ENCODE peak calls at places on chromosomes 11 and 22, in six cellular contexts. W is choroid plexus epithelial cell, D is cardiac fibroblast, I is GM10248, Y is retinal pigment epithelial cell, M is nephron progenitor cell. Z is an unnamed sample.

GRCh38 chr11:83521647-83522596 is 235.8 kb upstream of the CCDC90B start:
- DNase-seq in W (peak; percentile 36), M (no peak), Y (no peak), I (no peak), D (peak; percentile 4), Z (no peak)

GRCh38 chr11:70490208-70490607 is 91.9 kb downstream of the CTTN start:
- DNase-seq in M (no peak), Y (no peak), W (no peak), I (peak; percentile 66), D (no peak), Z (no peak)

GRCh38 chr11:65116370-65117205 is 913 bp downstream of the ZNHIT2 start:
- DNase-seq in Y (no peak), M (no peak), I (no peak), D (peak; percentile 54), W (peak; percentile 65), Z (no peak)

GRCh38 chr22:29581799-29582198 is 886 bp upstream of the NIPSNAP1 start:
- DNase-seq in M (no peak), Y (no peak), I (no peak), W (no peak), D (no peak), Z (no peak)

GRCh38 chr22:39574779-39575551 is 4.4 kb downstream of the CACNA1I start:
- DNase-seq in I (no peak), Y (peak; percentile 62), M (no peak), W (peak; percentile 84), D (peak; percentile 50), Z (no peak)

GRCh38 chr11:17477084-17477333 is 364 bp upstream of the ABCC8 start:
- DNase-seq in M (no peak), I (no peak), W (no peak), D (no peak), Y (no peak), Z (no peak)

GRCh38 chr22:36544107-36544620 is 15.2 kb upstream of the EIF3D start:
- DNase-seq in M (no peak), I (no peak), W (peak; percentile 40), Y (no peak), D (peak; percentile 30), Z (no peak)

GRCh38 chr11:41245704-41246398 is 213.6 kb downstream of the LRRC4C start:
- DNase-seq in I (no peak), W (no peak), Y (no peak), D (no peak), M (no peak), Z (no peak)

GRCh38 chr11:46718155-46719019 is 626 bp upstream of the F2 start:
- DNase-seq in Y (no peak), M (no peak), W (peak; percentile 25), I (no peak), D (peak; percentile 41), Z (no peak)
- TF ChIP-seq CTCF in Y (no peak), M (no peak), W (no peak), I (no peak), D (no peak), Z (no peak)

GRCh38 chr22:43829904-43830851 is 18.1 kb upstream of the EFCAB6 start:
- DNase-seq in I (no peak), Y (no peak), M (no peak), W (peak; percentile 34), D (peak; percentile 73), Z (no peak)

GRCh38 chr22:43827926-43828710 is 16.0 kb upstream of the EFCAB6 start:
- DNase-seq in Y (no peak), I (no peak), W (no peak), M (no peak), D (no peak), Z (no peak)

GRCh38 chr22:43827336-43827735 is 15.2 kb upstream of the EFCAB6 start:
- DNase-seq in M (no peak), D (no peak), I (no peak), Y (no peak), W (no peak), Z (no peak)

GRCh38 chr22:43829448-43829821 is 17.3 kb upstream of the EFCAB6 start:
- DNase-seq in W (no peak), D (no peak), M (no peak), I (no peak), Y (no peak), Z (no peak)

DNA sequence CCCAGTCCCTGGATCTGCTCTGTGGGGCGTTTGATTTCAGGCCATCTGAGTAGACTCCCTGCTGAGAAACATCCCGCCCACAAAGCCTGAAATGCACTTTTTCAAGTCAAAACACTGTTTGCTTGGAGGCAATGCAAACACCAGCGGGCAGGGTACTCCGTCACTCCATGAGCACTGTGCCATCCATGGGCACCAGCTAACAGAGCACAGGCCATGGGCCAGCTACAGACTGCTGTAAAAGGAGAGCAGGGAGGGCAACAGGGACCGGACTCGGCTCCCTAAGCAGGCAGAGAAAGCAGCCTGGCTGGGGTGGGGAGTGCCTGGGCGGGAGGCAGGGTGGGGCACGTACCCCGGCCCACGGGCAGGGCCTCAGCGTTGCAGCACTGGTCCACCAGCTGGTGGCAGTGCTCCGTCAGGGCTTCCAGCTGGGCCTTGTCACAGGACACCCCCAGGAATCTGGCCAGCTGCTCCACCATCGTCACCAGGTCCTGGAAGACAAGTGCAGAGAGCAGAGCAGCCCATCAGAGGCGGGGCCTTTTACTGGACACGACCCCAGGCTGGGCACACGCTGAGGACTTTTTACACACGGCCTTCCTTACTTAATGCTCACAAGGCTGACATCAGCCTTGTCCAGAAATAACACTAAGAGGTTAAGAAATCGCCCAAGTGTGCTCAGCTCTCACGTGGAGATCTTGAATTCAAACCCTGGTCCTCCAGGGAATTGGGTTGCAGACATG is 16.8 kb upstream of the EFCAB6 start:
- DNase-seq in W (peak; percentile 71), Y (no peak), D (peak; percentile 76), M (no peak), I (no peak), Z (no peak)
- TF ChIP-seq CTCF in W (peak; percentile 9), Y (no peak), D (no peak), M (no peak), I (no peak), Z (no peak)

DNA sequence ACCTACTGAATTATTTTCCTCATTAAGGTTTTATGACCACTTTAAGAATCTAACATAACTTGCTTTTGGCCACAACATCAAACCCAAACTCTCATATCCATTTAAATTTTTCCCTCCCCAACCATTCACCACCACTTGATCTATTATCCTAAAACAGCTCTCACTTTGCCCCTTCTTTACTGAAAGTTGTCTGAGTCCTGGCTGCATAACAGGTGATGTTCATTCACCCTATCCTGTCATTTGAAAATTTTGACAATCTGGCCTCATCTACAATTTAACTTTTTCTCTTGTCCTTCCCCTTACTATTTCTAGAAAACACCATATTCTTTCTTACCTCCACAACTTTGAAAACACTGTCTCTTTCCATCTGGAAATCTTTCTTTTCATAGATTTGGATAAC is 89.3 kb downstream of the BDNF start:
- DNase-seq in W (no peak), M (no peak), I (no peak), Y (no peak), D (no peak), Z (no peak)
- TF ChIP-seq CTCF in W (no peak), M (no peak), I (no peak), Y (no peak), D (no peak), Z (no peak)

GRCh38 chr22:26383968-26384576 is 45.0 kb upstream of the ASPHD2 start:
- DNase-seq in D (no peak), M (no peak), Y (no peak), I (no peak), W (no peak), Z (no peak)
- TF ChIP-seq CTCF in D (no peak), M (no peak), Y (no peak), I (no peak), W (no peak), Z (no peak)

DNA sequence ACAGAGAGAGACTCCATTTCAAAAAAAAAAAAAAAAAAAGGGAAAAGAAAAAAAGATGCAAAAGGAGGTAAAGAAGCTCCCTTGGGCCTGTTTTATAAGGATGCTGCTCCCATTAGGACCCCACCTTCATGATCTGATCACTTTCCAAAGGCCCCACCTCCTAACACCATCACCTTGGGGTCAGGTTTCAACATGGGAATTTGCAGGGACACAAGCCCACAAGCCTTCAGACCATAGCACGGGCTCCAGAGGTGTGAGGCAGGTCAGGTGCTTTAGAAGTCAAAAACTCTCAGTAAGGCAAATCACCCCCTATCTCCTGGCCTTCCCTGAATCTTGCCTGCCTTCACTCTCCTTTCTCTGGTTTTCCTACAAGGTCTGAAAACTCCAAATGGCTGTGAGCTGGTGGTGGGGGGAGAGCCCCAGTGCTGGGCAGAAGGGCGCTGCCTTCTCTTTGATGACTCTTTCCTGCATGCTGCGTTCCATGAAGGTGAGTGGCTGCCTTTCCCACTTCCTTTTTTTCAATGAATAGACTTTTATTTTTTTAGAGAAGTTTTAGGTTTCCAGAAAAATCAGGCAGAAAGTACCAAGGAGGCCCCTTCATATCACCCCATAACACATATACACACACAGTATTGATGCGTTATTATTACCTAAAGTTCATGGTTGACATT is 13.2 kb downstream of the ASPHD2 start:
- DNase-seq in D (no peak), I (no peak), W (no peak), M (no peak), Y (no peak), Z (no peak)
- TF ChIP-seq CTCF in D (no peak), I (no peak), W (no peak), M (no peak), Y (no peak), Z (no peak)

DNA sequence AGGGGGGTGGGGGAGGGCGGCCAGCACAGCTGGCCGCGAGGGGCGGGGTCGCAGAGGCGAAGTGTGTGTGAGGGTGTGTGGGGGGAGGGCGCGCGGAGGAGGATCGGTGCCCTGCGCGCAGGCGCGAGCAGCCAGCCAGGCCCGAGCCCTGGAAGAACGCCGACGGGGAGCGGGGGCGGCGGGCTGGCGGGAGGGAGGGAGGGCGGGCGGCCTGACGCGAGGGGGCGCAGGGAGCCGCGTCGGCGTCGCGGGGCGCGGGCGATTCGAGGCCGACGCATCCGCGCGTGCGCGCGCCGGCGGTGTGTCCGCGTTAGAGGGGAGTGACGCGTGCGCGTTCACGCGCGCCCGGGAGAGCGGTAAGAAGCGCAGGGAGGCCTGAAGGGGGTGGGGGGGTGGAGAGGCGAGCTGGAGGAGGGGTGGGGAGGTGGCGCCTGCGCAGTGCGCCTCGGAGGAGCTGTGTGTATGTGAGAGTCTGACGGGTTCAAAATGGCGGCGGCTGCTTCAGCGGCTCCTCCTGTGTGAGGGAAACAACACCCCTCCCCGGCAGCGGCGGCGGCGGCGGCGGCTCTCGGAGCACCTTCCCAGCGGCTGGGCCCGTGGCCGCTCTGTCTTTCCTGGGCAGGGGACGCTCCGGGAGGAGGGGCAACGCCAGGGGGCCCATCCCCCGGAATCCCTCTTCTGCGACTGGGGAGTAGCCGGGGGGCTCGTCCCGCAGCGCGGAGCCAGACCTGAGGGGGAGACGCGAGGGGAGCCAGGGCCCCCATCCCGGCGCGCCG is at the start of gene KDM2A:
- DNase-seq in M (peak; percentile 99), Y (peak; percentile 96), D (peak; percentile 99), W (peak; percentile 99), I (peak; percentile 99), Z (peak; percentile 91)
- TF ChIP-seq CTCF in M (no peak), Y (no peak), D (no peak), W (no peak), I (peak; percentile 26), Z (peak; percentile 43)

GRCh38 chr11:73531386-73531785 is 66.5 kb downstream of the FAM168A start:
- DNase-seq in M (no peak), D (no peak), I (no peak), Y (no peak), W (no peak), Z (no peak)

GRCh38 chr11:73528013-73528412 is 69.9 kb downstream of the FAM168A start:
- DNase-seq in Y (no peak), M (no peak), D (no peak), I (no peak), W (no peak), Z (no peak)

GRCh38 chr11:73528877-73529530 is 68.9 kb downstream of the FAM168A start:
- DNase-seq in Y (no peak), W (peak; percentile 36), M (no peak), I (no peak), D (no peak), Z (no peak)

GRCh38 chr11:73528420-73528819 is 69.5 kb downstream of the FAM168A start:
- DNase-seq in W (peak; percentile 47), M (no peak), D (peak; percentile 22), Y (no peak), I (no peak), Z (no peak)

GRCh38 chr11:73530109-73530508 is 67.8 kb downstream of the FAM168A start:
- DNase-seq in Y (no peak), W (peak; percentile 14), I (no peak), M (no peak), D (no peak), Z (no peak)
- TF ChIP-seq CTCF in Y (peak; percentile 36), W (peak; percentile 45), I (no peak), M (no peak), D (peak; percentile 41), Z (peak; percentile 42)

Z was measured in neural crest cell.